ENCODE peak calls at places on chromosomes 6 and 20, in ten cellular contexts. I is AG04450, O is thoracic aorta, T is stromal cell of bone marrow, A is iPS-NIHi11, P is NCI-H1092 treated with DMSO at 0.1 percent for 48 hours, H is NCI-H774, Y is H9, D is HCEC 1CT, N is hippocampal formation. J is an unnamed sample.

GRCh38 chr6:108745664-108746336 is 102.4 kb upstream of the ARMC2 start:
- DNase-seq in I (no peak), O (no peak), T (no peak), A (no peak), P (no peak), H (no peak), Y (no peak), D (no peak), N (no peak), J (no peak)

GRCh38 chr6:13709698-13710551 is 1.7 kb downstream of the RANBP9 start:
- DNase-seq in I (no peak), O (no peak), T (no peak), A (no peak), P (no peak), H (no peak), Y (no peak), D (peak), N (no peak), J (no peak)

GRCh38 chr6:36649721-36650484 is 28.6 kb upstream of the CDKN1A start:
- DNase-seq in I (no peak), O (no peak), T (no peak), A (no peak), P (no peak), H (no peak), Y (no peak), D (no peak), N (no peak), J (no peak)

GRCh38 chr6:149929422-149929821 is 6.5 kb upstream of the RAET1G start:
- DNase-seq in I (no peak), O (no peak), T (no peak), A (peak), P (no peak), H (no peak), Y (no peak), D (no peak), N (no peak), J (no peak)

GRCh38 chr6:5778317-5778857 is 228.3 kb downstream of the NRN1 start:
- DNase-seq in I (no peak), O (no peak), T (no peak), A (no peak), P (no peak), H (no peak), Y (no peak), D (no peak), N (no peak), J (no peak)

GRCh38 chr6:5457983-5458683 is 196.8 kb downstream of the FARS2 start:
- DNase-seq in I (no peak), O (no peak), T (no peak), A (no peak), P (peak), H (peak), Y (no peak), D (no peak), N (no peak), J (no peak)

GRCh38 chr6:136535880-136536620 is 14.2 kb downstream of the MAP7 start:
- DNase-seq in I (no peak), O (no peak), T (no peak), A (no peak), P (no peak), H (no peak), Y (no peak), D (no peak), N (no peak), J (no peak)

GRCh38 chr20:40880716-40881104 is 147.9 kb upstream of the TOP1 start:
- DNase-seq in I (no peak), O (no peak), T (no peak), A (no peak), P (no peak), H (no peak), Y (no peak), D (no peak), N (no peak), J (no peak)

GRCh38 chr20:56417911-56418310 is 5.9 kb downstream of the CASS4 start:
- DNase-seq in I (no peak), O (no peak), T (no peak), A (no peak), P (no peak), H (no peak), Y (no peak), D (peak), N (no peak), J (no peak)

GRCh38 chr6:87789198-87789899 is 87.3 kb upstream of the AKIRIN2 start:
- DNase-seq in I (no peak), O (no peak), T (peak), A (peak), P (no peak), H (no peak), Y (no peak), D (peak), N (no peak), J (peak)

GRCh38 chr6:163585932-163586437 is 171.5 kb downstream of the QKI start:
- DNase-seq in I (peak), O (peak), T (peak), A (no peak), P (no peak), H (no peak), Y (no peak), D (peak), N (no peak), J (peak)

GRCh38 chr6:80211295-80211694 is 104.8 kb downstream of the BCKDHB start:
- DNase-seq in I (no peak), O (no peak), T (no peak), A (no peak), P (no peak), H (no peak), Y (no peak), D (no peak), N (no peak), J (no peak)

GRCh38 chr20:59664389-59665055 is 60.2 kb downstream of the PHACTR3 start:
- DNase-seq in I (no peak), O (no peak), T (no peak), A (no peak), P (no peak), H (no peak), Y (no peak), D (no peak), N (no peak), J (no peak)

GRCh38 chr6:168782211-168782729 is 341.3 kb downstream of the SMOC2 start:
- DNase-seq in I (no peak), O (no peak), T (no peak), A (no peak), P (no peak), H (no peak), Y (no peak), D (no peak), N (no peak), J (no peak)

GRCh38 chr6:163548624-163549023 is 134.1 kb downstream of the QKI start:
- DNase-seq in I (no peak), O (no peak), T (no peak), A (no peak), P (no peak), H (no peak), Y (no peak), D (no peak), N (no peak), J (no peak)

GRCh38 chr6:74976026-74976425 is 229.8 kb downstream of the COL12A1 start:
- DNase-seq in I (no peak), O (no peak), T (no peak), A (no peak), P (no peak), H (no peak), Y (no peak), D (no peak), N (no peak), J (no peak)

GRCh38 chr6:11772109-11772830 is 6.3 kb downstream of the ADTRP start:
- DNase-seq in I (peak), O (no peak), T (peak), A (peak), P (no peak), H (no peak), Y (no peak), D (peak), N (no peak), J (peak)

GRCh38 chr6:128731249-128732165 is 151.4 kb upstream of the LAMA2 start:
- DNase-seq in I (peak), O (no peak), T (peak), A (peak), P (peak), H (peak), Y (peak), D (peak), N (no peak), J (no peak)

GRCh38 chr6:16811277-16811979 is 50.2 kb upstream of the ATXN1 start:
- DNase-seq in I (no peak), O (no peak), T (no peak), A (no peak), P (no peak), H (no peak), Y (no peak), D (no peak), N (no peak), J (no peak)

GRCh38 chr20:23820493-23820892 is 6.0 kb downstream of the CST2 start:
- DNase-seq in I (no peak), O (no peak), T (no peak), A (no peak), P (no peak), H (no peak), Y (no peak), D (no peak), N (no peak), J (no peak)

GRCh38 chr6:28943557-28944411 is 20.0 kb upstream of the TRIM27 start:
- DNase-seq in I (peak), O (no peak), T (no peak), A (peak), P (peak), H (peak), Y (peak), D (peak), N (peak), J (no peak)

GRCh38 chr20:53656653-53657288 is 63.1 kb upstream of the ZNF217 start:
- DNase-seq in I (no peak), O (no peak), T (no peak), A (no peak), P (no peak), H (no peak), Y (no peak), D (peak), N (no peak), J (peak)

GRCh38 chr6:145290122-145290521 is 445.2 kb downstream of the EPM2A start:
- DNase-seq in I (no peak), O (no peak), T (no peak), A (no peak), P (no peak), H (no peak), Y (no peak), D (no peak), N (no peak), J (no peak)

GRCh38 chr20:14709439-14709838 is 372.0 kb upstream of the FLRT3 start:
- DNase-seq in I (no peak), O (no peak), T (no peak), A (no peak), P (no peak), H (no peak), Y (no peak), D (no peak), N (no peak), J (no peak)

GRCh38 chr6:11989376-11989775 is 22.7 kb upstream of the HIVEP1 start:
- DNase-seq in I (no peak), O (no peak), T (no peak), A (no peak), P (no peak), H (no peak), Y (no peak), D (no peak), N (no peak), J (no peak)

GRCh38 chr6:98041072-98041471 is 758.1 kb upstream of the MMS22L start:
- DNase-seq in I (no peak), O (no peak), T (no peak), A (peak), P (no peak), H (no peak), Y (no peak), D (no peak), N (no peak), J (no peak)

GRCh38 chr6:113642714-113643442 is 214.3 kb upstream of the MARCKS start:
- DNase-seq in I (no peak), O (no peak), T (no peak), A (peak), P (peak), H (peak), Y (no peak), D (no peak), N (no peak), J (no peak)

GRCh38 chr20:58813369-58813768 is 37.3 kb downstream of the GNAS-AS1 start:
- DNase-seq in I (no peak), O (no peak), T (no peak), A (no peak), P (no peak), H (no peak), Y (no peak), D (no peak), N (no peak), J (no peak)

GRCh38 chr6:85323435-85324040 is 126.3 kb upstream of the NT5E start:
- DNase-seq in I (peak), O (peak), T (peak), A (peak), P (peak), H (peak), Y (peak), D (peak), N (peak), J (peak)

GRCh38 chr6:149627672-149628071 is 20.8 kb downstream of the KATNA1 start:
- DNase-seq in I (no peak), O (no peak), T (no peak), A (no peak), P (no peak), H (no peak), Y (no peak), D (no peak), N (no peak), J (no peak)

GRCh38 chr6:43809417-43810305 is 39.6 kb downstream of the VEGFA start:
- DNase-seq in I (peak), O (no peak), T (no peak), A (no peak), P (peak), H (peak), Y (no peak), D (peak), N (no peak), J (no peak)

GRCh38 chr6:159655409-159655988 is 37.5 kb downstream of the SOD2 start:
- DNase-seq in I (no peak), O (no peak), T (no peak), A (no peak), P (no peak), H (no peak), Y (peak), D (no peak), N (no peak), J (no peak)

GRCh38 chr6:111803804-111804203 is 69.4 kb downstream of the FYN start:
- DNase-seq in I (peak), O (no peak), T (no peak), A (no peak), P (no peak), H (no peak), Y (no peak), D (peak), N (no peak), J (no peak)

GRCh38 chr6:25369043-25369442 is 89.9 kb downstream of the CARMIL1 start:
- DNase-seq in I (no peak), O (no peak), T (no peak), A (no peak), P (peak), H (no peak), Y (no peak), D (no peak), N (no peak), J (no peak)